ENCODE peak calls at places on chromosomes 11 and 22, in five cellular contexts. X is CD4-positive, alpha-beta memory T cell; Y is fibroblast of lung; K is Karpas-422; Q is kidney. G is an unnamed sample.
A peak's percentile ranks its signal among the peaks of the same experiment; 100 is the strongest.

GRCh38 chr22:49101873-49102272 is 725.8 kb downstream of the BRD1 start:
- DNase-seq in Q (peak; percentile 45), X (no peak), Y (no peak), K (no peak), G (no peak)

GRCh38 chr11:73314121-73314948 is 6.3 kb downstream of the ARHGEF17 start:
- DNase-seq in Q (peak; percentile 88), K (no peak), X (no peak), Y (peak; percentile 80), G (peak; percentile 56)

GRCh38 chr11:65615950-65616574 is 486 bp downstream of the PCNX3 start:
- DNase-seq in Y (peak; percentile 15), X (no peak), Q (no peak), K (peak; percentile 84), G (peak; percentile 97)

GRCh38 chr11:62588966-62589637 is 2.2 kb downstream of the TUT1 start:
- DNase-seq in K (no peak), X (no peak), Q (peak; percentile 55), Y (no peak), G (no peak)

GRCh38 chr11:69640260-69640994 is 529 bp upstream of the CCND1 start:
- DNase-seq in X (no peak), K (peak; percentile 46), Y (no peak), Q (peak; percentile 80), G (no peak)

GRCh38 chr11:477042-477715 is 27.1 kb downstream of the PTDSS2 start:
- DNase-seq in X (no peak), K (no peak), Y (no peak), Q (no peak), G (no peak)

GRCh38 chr22:40177738-40178416 is at the start of gene TNRC6B:
- DNase-seq in K (peak; percentile 98), Y (peak; percentile 98), Q (no peak), X (peak; percentile 90), G (peak; percentile 75)

GRCh38 chr11:95892892-95893570 is 30.9 kb downstream of the MTMR2 start:
- DNase-seq in X (no peak), Q (no peak), Y (no peak), K (no peak), G (no peak)

GRCh38 chr11:44597358-44598009 is 32.0 kb downstream of the CD82 start:
- DNase-seq in Q (no peak), Y (no peak), X (no peak), K (no peak), G (no peak)

GRCh38 chr22:45320326-45320976 is 10.7 kb downstream of the FAM118A start:
- DNase-seq in Y (no peak), Q (no peak), X (no peak), K (no peak), G (no peak)

GRCh38 chr22:38471237-38471636 is 3.3 kb downstream of the KDELR3 start:
- DNase-seq in X (no peak), K (no peak), Y (no peak), Q (peak; percentile 60), G (no peak)

GRCh38 chr11:90737328-90738050 is 514.6 kb upstream of the CHORDC1 start:
- DNase-seq in X (no peak), Y (no peak), Q (no peak), K (no peak), G (no peak)

GRCh38 chr11:35615911-35616900 is 2.1 kb upstream of the FJX1 start:
- DNase-seq in Q (no peak), K (peak; percentile 82), Y (peak; percentile 59), X (peak; percentile 36), G (peak; percentile 62)

GRCh38 chr11:120424970-120425332 is 86.6 kb upstream of the GRIK4 start:
- DNase-seq in Q (no peak), Y (no peak), K (no peak), X (no peak), G (no peak)

GRCh38 chr11:104565581-104565956 is 332.7 kb downstream of the CASP12 start:
- DNase-seq in K (no peak), Y (no peak), Q (no peak), X (no peak), G (no peak)

GRCh38 chr11:101341578-101341977 is 212.0 kb upstream of the PGR start:
- DNase-seq in K (no peak), Y (no peak), X (no peak), Q (no peak), G (no peak)

GRCh38 chr22:23591203-23591791 is 11.2 kb upstream of the IGLL1 start:
- DNase-seq in X (peak; percentile 21), Y (peak; percentile 44), K (peak; percentile 93), Q (peak; percentile 77), G (peak; percentile 62)

GRCh38 chr22:29302402-29302680 is 4.1 kb upstream of the GAS2L1 start:
- DNase-seq in Y (no peak), X (no peak), K (no peak), Q (no peak), G (no peak)
- H3K27ac ChIP-seq in Y (no peak overlapping the region), X (no peak overlapping the region), K (no peak overlapping the region), Q (no peak overlapping the region), G (no peak overlapping the region)

DNA sequence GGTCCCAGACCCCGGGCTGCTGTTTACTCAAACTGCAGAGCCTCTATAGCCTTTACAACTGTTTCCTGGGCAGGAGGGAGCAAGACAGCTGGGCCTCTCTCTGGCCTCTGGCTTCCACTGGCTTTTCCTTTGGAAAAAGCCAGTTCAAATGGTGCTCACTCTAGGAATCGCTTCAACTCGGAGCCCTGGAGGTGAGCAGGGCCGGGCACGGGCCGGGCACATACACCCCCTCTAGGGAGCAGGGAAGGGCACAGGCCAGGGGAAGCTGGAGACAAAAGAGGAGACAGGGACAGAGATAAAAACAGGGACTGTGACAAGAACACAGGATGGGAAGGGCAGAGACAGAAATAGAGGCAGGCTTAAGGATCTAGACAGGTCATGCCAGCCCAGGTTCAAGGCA is 839 bp downstream of the IRAG1 start:
- DNase-seq in K (peak; percentile 14), Q (no peak), X (no peak), Y (no peak), G (no peak)
- H3K27ac ChIP-seq in K (no peak overlapping the region), Q (peak overlapping the region; percentile 23), X (no peak overlapping the region), Y (peak overlapping the region; percentile 87), G (no peak overlapping the region)

DNA sequence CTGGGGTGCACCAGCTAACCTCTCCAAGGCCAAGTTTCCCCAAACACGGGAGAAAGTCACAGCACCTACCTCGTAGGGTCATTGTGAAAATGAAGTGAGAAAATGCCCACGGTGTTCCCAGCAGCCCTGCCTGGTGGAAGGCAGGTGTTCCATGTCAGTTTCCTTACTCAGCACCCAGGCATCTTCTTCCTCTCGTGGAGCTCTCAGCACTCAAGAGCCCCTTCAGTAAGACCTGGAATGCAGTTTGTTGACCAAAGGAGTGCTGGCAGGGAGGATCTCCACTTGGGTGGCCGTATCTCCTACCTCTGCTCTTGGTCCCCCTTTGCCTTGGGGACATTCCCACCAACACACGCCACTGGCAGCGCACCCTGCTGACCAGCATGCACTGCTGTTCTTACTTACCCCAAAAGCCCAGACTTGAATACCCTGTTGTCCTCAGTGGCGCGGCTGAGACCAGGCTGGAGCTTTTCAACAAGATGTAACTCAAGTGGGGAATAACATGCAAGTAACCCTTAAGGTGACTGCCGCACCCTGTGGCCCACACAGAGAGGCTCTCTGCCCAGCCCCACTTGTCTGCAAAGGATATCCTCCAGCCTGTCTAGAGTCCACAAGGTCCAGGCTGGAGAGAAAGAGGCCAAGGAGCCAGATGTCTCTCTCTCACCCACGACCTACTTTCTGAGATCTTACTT is 201.2 kb upstream of the TMEM45B start:
- DNase-seq in Y (no peak), X (no peak), K (no peak), Q (no peak), G (no peak)
- H3K27ac ChIP-seq in Y (no peak overlapping the region), X (no peak overlapping the region), K (no peak overlapping the region), Q (no peak overlapping the region), G (no peak overlapping the region)

GRCh38 chr11:37762079-37762478 is 1164.0 kb upstream of the RAG2 start:
- DNase-seq in X (no peak), Y (peak; percentile 10), K (no peak), Q (no peak), G (no peak)
- H3K27ac ChIP-seq in X (no peak overlapping the region), Y (no peak overlapping the region), K (no peak overlapping the region), Q (no peak overlapping the region), G (no peak overlapping the region)

GRCh38 chr11:75273331-75273988 is 32.9 kb downstream of the TPBGL start:
- DNase-seq in X (no peak), Q (peak; percentile 45), Y (no peak), K (no peak), G (no peak)

GRCh38 chr11:75276696-75277095 is 36.1 kb downstream of the TPBGL start:
- DNase-seq in X (no peak), K (no peak), Y (no peak), Q (peak; percentile 48), G (no peak)

GRCh38 chr11:75273989-75274391 is 33.4 kb downstream of the TPBGL start:
- DNase-seq in K (no peak), Q (peak; percentile 53), X (no peak), Y (no peak), G (no peak)

GRCh38 chr11:75277211-75277805 is 36.7 kb downstream of the TPBGL start:
- DNase-seq in Q (peak; percentile 18), K (no peak), Y (no peak), X (no peak), G (no peak)

DNA sequence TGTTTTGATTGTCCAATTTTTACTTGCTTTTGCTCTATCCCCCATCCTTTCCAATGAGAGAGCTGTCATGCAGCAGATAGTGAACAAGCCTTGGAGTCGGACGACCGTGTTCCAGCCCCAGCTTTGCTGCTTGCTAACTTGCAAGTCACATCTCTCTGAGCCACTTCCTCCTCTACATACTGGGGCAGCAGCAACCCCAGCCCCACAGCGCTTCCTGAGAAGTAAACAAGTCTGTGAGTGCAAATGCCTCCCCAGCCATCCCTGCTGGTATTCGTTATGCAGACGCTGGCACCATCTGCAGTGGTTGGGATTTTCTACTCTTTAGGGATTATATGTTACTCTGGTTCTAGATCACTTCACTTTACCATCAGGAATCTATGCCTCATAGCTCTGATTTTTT is 35.0 kb downstream of the TPBGL start:
- DNase-seq in Q (peak; percentile 81), Y (no peak), K (no peak), X (peak; percentile 70), G (no peak)
- H3K27ac ChIP-seq in Q (no peak overlapping the region), Y (no peak overlapping the region), K (no peak overlapping the region), X (peak overlapping the region; percentile 56), G (no peak overlapping the region)

GRCh38 chr11:86926975-86927374 is 28.2 kb downstream of the FZD4 start:
- DNase-seq in K (no peak), Q (no peak), X (no peak), Y (no peak), G (no peak)

GRCh38 chr11:86918943-86919342 is 36.3 kb downstream of the FZD4 start:
- DNase-seq in Q (no peak), X (no peak), Y (peak; percentile 80), K (no peak), G (no peak)

GRCh38 chr11:86922225-86922624 is 33.0 kb downstream of the FZD4 start:
- DNase-seq in Y (no peak), Q (no peak), K (no peak), X (no peak), G (no peak)

GRCh38 chr11:86919557-86920210 is 35.5 kb downstream of the FZD4 start:
- DNase-seq in Q (no peak), X (no peak), K (peak; percentile 91), Y (peak; percentile 79), G (peak; percentile 69)

GRCh38 chr11:86923993-86924766 is 31.0 kb downstream of the FZD4 start:
- DNase-seq in Y (peak; percentile 70), K (no peak), Q (no peak), X (no peak), G (no peak)
- H3K27ac ChIP-seq in Y (no peak overlapping the region), K (no peak overlapping the region), Q (peak overlapping the region; percentile 89), X (no peak overlapping the region), G (peak overlapping the region; percentile 54)

GRCh38 chr11:30753994-30754393 is 167.8 kb upstream of the MPPED2 start:
- DNase-seq in Q (no peak), K (no peak), Y (no peak), X (no peak), G (no peak)
- H3K27ac ChIP-seq in Q (no peak overlapping the region), K (no peak overlapping the region), Y (no peak overlapping the region), X (no peak overlapping the region), G (no peak overlapping the region)

G was measured in K562.